ENCODE peak calls at places on chromosomes 16 and 17, in seven cellular contexts. F is trophoblast cell, B is mesenchymal stem cell, D is H1, N is neuronal stem cell, X is IMR-90, Q is H9. P is an unnamed sample. For H3K4me1, the result is how much of the 10 kb centered on the place peaks cover.

GRCh38 chr16:23726710-23727109 is 13.7 kb upstream of the ERN2 start:
- DNase-seq in B (no peak), N (no peak), D (no peak), Q (no peak), X (no peak), F (no peak), P (no peak)

GRCh38 chr16:72840591-72841381 is 207.1 kb downstream of the ZFHX3 start:
- DNase-seq in N (no peak), F (no peak), D (no peak), Q (no peak), B (no peak), X (peak), P (no peak)

GRCh38 chr16:49811630-49812334 is 44.1 kb downstream of the ZNF423 start:
- DNase-seq in B (peak), N (no peak), Q (no peak), D (no peak), X (no peak), F (no peak), P (peak)

GRCh38 chr16:83933885-83934683 is 19.0 kb upstream of the OSGIN1 start:
- DNase-seq in D (no peak), F (no peak), N (no peak), Q (no peak), B (peak), X (peak), P (no peak)

GRCh38 chr16:82582971-82583370 is 43.8 kb upstream of the CDH13 start:
- DNase-seq in N (no peak), Q (no peak), F (no peak), B (no peak), D (no peak), X (no peak), P (no peak)

GRCh38 chr17:38598536-38598935 is 7.2 kb downstream of the SRCIN1 start:
- DNase-seq in X (peak), F (peak), N (peak), Q (peak), B (peak), D (peak), P (peak)

GRCh38 chr17:44829558-44830358 is at the start of gene GJC1:
- DNase-seq in X (no peak), F (no peak), B (peak), N (peak), D (peak), Q (peak), P (peak)

GRCh38 chr17:5921919-5922318 is 148.3 kb upstream of the WSCD1 start:
- DNase-seq in B (peak), Q (no peak), F (no peak), D (no peak), X (no peak), N (no peak), P (peak)

GRCh38 chr17:75625813-75626486 is 7.3 kb upstream of the SMIM5 start:
- DNase-seq in D (peak), B (peak), F (no peak), Q (peak), X (peak), N (peak), P (peak)

GRCh38 chr17:52233632-52234031 is 75.1 kb upstream of the CA10 start:
- DNase-seq in N (no peak), D (no peak), B (no peak), Q (no peak), X (no peak), F (no peak), P (no peak)

GRCh38 chr17:80531400-80531799 is 13.2 kb upstream of the RPTOR start:
- DNase-seq in X (no peak), Q (no peak), D (no peak), B (no peak), F (no peak), N (no peak), P (no peak)

GRCh38 chr16:11136600-11136999 is 119.4 kb downstream of the SOCS1 start:
- DNase-seq in Q (peak), X (no peak), D (no peak), N (no peak), F (no peak), B (peak), P (no peak)

GRCh38 chr16:66408181-66409048 is 18.7 kb upstream of the BEAN1 start:
- DNase-seq in N (no peak), F (peak), D (no peak), X (peak), B (peak), Q (no peak), P (peak)

GRCh38 chr16:23505942-23506605 is 4.2 kb downstream of the GGA2 start:
- DNase-seq in F (no peak), D (no peak), N (no peak), X (no peak), Q (no peak), B (peak), P (no peak)

GRCh38 chr17:16001498-16001897 is 1.9 kb downstream of the TTC19 start:
- DNase-seq in N (no peak), F (peak), X (no peak), Q (no peak), B (no peak), D (no peak), P (no peak)

GRCh38 chr17:15999141-15999973 is at the start of the genes TTC19 and ZSWIM7:
- DNase-seq in N (peak), X (peak), F (peak), Q (peak), B (peak), D (peak), P (peak)

GRCh38 chr17:16002708-16003265 is 3.2 kb downstream of the TTC19 start:
- DNase-seq in B (no peak), Q (no peak), F (no peak), X (no peak), D (no peak), N (no peak), P (no peak)

GRCh38 chr17:15998031-15998574 is 1.4 kb downstream of the ZSWIM7 start:
- DNase-seq in F (no peak), D (peak), Q (no peak), N (no peak), B (no peak), X (no peak), P (no peak)

DNA sequence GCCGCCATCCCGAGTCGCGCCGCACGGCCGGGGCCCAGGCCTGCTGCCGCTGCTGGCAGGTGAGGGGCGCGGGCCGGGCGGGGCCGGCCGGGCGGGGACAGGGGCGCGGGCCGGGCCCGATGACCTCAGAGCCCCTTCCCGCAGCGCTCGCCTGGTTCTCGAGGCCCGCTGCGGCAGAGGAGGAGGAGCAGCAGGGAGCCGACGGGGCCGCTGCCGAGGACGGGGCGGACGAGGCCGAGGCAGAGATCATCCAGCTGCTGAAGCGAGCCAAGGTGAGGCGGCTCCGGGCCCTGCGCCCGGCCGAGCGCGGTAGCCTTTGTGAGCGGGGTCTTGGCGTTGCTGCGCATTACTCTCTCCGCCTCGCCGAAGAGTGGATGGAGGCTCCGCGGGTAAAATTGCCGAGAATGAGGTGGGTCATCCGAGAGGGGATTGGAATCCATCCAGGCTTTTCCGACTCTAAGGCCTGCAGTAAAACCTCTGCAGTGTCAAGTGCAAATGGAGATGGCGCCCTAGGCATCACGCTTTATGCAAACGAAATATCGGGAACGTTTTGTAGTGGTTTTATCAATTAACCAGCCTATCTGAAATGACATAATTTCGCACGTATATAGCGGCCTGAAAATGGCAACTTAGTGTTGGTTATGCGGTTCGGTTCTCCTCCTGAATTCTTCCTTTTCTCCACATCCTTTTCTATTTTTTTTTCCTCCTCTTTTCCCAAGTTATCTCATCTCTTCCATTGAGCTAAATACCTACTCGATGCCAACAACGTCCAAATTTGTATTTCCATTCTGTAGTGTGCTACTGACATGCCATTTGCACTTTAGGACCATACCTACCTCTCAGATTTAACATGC is 577 bp downstream of the TTC19 start:
- DNase-seq in Q (no peak), B (peak), D (no peak), F (peak), X (peak), N (no peak), P (peak)
- H3K27ac ChIP-seq in Q (no peak), B (peak), D (peak), F (peak), X (peak), N (peak), P (peak)

GRCh38 chr17:34884597-34884996 is 76.7 kb downstream of the CCT6B start:
- DNase-seq in D (no peak), F (no peak), X (no peak), Q (no peak), N (no peak), B (no peak), P (no peak)

GRCh38 chr17:34886831-34887230 is 74.4 kb downstream of the CCT6B start:
- DNase-seq in X (no peak), D (no peak), N (no peak), B (no peak), Q (no peak), F (no peak), P (peak)

GRCh38 chr17:34885076-34885475 is 76.2 kb downstream of the CCT6B start:
- DNase-seq in D (no peak), X (no peak), N (no peak), B (no peak), Q (no peak), F (no peak), P (no peak)

DNA sequence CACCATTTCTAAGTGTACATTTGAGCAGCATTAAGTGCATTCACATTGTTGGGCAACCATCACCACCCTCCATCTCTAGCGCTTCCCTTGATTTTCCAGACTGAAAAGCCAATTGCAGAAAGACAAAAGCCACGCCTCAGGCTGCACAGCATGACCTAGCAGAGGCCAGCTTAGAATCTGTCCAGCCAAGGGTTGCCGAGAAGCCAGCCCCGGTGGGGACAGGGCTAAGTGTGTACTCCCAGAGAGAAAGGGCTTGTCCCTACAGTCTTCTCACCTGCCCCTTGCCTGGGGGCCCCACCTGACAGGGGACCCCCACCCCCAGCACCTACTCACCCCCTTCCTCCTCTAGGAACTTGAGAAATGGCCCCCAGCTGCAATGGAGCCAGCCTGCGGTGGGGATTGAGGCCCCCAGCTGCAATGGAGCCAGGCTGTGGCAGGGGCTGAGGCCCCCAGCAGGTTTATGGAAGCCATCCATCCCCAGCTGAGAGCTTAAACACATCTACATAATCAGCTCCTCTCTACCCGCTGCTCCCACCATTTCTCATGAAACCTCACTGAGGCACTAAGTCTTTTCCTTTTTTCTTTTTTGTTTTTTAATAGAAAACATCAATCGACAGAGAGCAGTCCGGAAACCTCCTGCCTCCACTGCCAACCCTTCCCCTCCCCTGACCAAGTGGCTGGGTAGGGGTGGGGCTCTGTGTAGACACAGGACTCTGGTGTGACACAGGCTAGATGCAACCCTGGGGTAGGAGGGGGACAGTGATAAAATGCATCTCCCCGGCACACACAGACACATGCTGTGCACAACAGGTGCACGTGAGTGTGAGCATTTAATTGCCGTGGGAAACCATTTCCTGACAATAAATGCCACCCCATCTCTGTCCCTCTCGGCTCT is 77.9 kb downstream of the CCT6B start:
- DNase-seq in Q (no peak), N (peak), X (no peak), D (no peak), B (no peak), F (no peak), P (no peak)
- H3K4me1 ChIP-seq in Q (under half), N (under half), X (under half), D (under half), B (under half), F (under half), P (under half)

GRCh38 chr17:50432125-50432762 is 6.2 kb downstream of the ACSF2 start:
- DNase-seq in F (no peak), D (no peak), N (no peak), X (no peak), B (no peak), Q (no peak), P (no peak)

GRCh38 chr17:50440172-50440837 is 14.3 kb downstream of the ACSF2 start:
- DNase-seq in X (no peak), F (peak), N (no peak), B (no peak), D (no peak), Q (no peak), P (no peak)

GRCh38 chr17:50439008-50439407 is 13.0 kb downstream of the ACSF2 start:
- DNase-seq in N (no peak), F (no peak), X (no peak), B (no peak), D (no peak), Q (no peak), P (no peak)

GRCh38 chr17:50440838-50441829 is 15.1 kb downstream of the ACSF2 start:
- DNase-seq in D (no peak), F (no peak), B (no peak), X (no peak), N (no peak), Q (no peak), P (no peak)

DNA sequence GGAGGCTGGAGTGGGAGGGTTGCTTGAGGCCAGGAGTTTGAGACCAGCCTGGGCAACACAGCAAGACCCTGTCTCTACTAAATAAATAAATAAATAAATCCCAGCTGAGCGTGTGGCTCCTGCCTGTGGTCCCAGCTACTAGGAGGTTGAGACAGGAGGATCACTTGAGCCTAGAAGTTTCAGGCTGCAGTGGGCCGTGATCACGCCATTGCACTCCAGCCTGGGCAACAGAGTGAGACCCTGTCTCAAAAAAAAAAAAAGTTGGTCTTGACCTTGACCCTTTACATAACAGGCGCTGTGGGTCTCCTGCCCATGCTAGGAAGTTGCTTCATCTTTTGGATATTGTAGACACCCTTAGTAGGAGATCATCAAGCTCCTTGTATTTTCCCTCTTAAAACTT is 11.4 kb downstream of the ACSF2 start:
- DNase-seq in X (no peak), F (no peak), D (no peak), Q (no peak), B (no peak), N (no peak), P (no peak)
- H3K23ac ChIP-seq in X (no peak), F (no peak), D (no peak), Q (no peak), B (no peak), N (no peak), P (no peak)

GRCh38 chr16:30997887-30998711 is 12.3 kb downstream of the STX1B start:
- DNase-seq in B (peak), D (no peak), F (peak), X (peak), Q (no peak), N (no peak), P (peak)

GRCh38 chr16:30997000-30997886 is 12.2 kb downstream of the HSD3B7 start:
- DNase-seq in B (peak), Q (peak), F (peak), X (peak), D (peak), N (peak), P (peak)

GRCh38 chr16:31000671-31001382 is 9.6 kb downstream of the STX1B start:
- DNase-seq in X (no peak), D (no peak), N (no peak), Q (no peak), B (no peak), F (no peak), P (no peak)

GRCh38 chr16:31001507-31002251 is 8.8 kb downstream of the STX1B start:
- DNase-seq in D (no peak), X (no peak), N (no peak), B (no peak), Q (no peak), F (no peak), P (no peak)

DNA sequence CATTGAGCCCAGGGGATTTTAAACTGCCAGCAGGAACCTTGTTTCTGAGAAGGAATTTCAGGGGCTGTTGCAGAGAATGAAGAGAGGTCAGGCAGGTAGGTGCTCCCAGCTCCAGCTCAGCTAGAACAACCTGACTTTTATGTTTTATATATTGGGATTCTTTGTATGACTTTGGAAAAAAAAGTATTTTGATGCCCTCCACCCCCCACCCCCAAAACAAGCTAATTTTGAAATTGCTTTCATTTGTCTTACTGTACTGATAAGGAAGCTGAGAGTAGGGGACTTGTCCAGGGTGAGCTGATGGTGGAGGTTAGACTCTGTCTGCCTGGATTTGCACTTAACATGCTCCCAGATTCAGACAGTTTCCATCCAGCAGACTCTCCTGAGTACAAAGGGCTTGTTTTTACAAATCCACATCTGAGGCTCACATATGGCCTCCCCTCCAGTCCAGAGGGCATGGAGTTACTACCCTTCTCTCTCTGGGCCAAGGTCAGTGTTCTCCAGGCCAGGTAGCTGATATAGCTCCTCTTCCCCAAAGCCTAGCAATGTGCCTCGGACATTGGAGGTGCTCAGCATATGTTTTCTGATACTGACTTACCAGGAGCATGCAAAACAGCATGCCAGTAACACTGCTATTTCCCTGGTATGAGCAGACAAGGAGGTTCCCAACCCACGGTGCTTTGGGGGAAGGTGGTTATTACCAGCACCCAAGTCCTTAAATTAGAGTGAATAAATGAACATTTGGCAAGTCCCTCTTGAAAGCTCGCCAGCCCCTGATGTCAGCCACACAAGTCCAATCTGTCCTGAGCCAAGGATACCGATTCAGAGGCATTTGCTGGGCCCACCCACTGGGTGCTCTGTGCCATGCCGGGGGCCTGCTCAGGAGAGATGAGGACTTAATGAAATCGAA is 11.3 kb downstream of the STX1B start:
- DNase-seq in B (peak), X (no peak), D (no peak), Q (no peak), F (no peak), N (no peak), P (no peak)
- H3K27ac ChIP-seq in B (peak), X (peak), D (no peak), Q (no peak), F (no peak), N (no peak), P (no peak)

GRCh38 chr17:35038434-35038833 is 25.1 kb downstream of the RFFL start:
- DNase-seq in X (no peak), B (no peak), D (no peak), N (no peak), F (no peak), Q (no peak), P (no peak)

GRCh38 chr17:35046740-35047283 is 16.7 kb downstream of the RFFL start:
- DNase-seq in X (peak), B (no peak), Q (no peak), D (no peak), N (no peak), F (no peak), P (no peak)

GRCh38 chr17:35046245-35046644 is 17.3 kb downstream of the RFFL start:
- DNase-seq in Q (no peak), X (no peak), D (no peak), B (no peak), N (no peak), F (no peak), P (no peak)

GRCh38 chr17:35044181-35044580 is 19.3 kb downstream of the RFFL start:
- DNase-seq in B (no peak), N (no peak), X (no peak), D (no peak), Q (no peak), F (no peak), P (no peak)

DNA sequence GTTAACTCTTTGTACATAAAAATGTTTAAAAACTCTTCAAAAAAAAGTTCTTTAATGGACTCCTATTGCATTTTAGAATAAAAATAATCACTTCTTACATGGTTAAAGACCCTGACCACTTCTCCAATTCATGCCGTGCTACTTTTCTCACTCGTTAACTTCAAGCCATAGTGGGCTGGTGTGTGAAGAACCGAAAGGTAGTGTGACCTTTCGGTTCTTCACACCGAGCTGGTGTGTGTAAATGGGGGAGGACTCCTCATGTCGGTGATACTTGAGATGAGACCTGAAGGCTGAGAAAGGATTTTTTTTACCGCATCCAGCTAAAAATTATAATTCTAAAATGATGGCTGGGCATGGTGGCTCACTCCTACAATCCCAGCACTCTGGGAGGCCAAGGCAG is 22.1 kb downstream of the RFFL start:
- DNase-seq in Q (no peak), N (no peak), F (no peak), X (no peak), D (no peak), B (no peak), P (no peak)
- H3K4me1 ChIP-seq in Q (under half), N (under half), F (under half), X (under half), D (under half), B (under half), P (under half)

GRCh38 chr16:1347286-1347855 is 4.3 kb downstream of the TSR3 start:
- DNase-seq in X (no peak), B (no peak), N (no peak), Q (no peak), F (no peak), D (no peak), P (no peak)
- H3K23ac ChIP-seq in X (no peak), B (no peak), N (no peak), Q (no peak), F (no peak), D (no peak), P (no peak)

P was measured in mesendoderm.